ENCODE peak calls at places on chromosomes 5 and 9, in ten cellular contexts. L is GM12865; F is uterus; M is cardiac muscle cell; Z is brain microvascular endothelial cell; V is AG10803; U is IMR-90; I is CD4-positive, alpha-beta T cell; W is nephron progenitor cell; D is tibial artery. A is an unnamed sample.

GRCh38 chr9:69104830-69105527 is 69.1 kb upstream of the TJP2 start:
- DNase-seq in L (no peak), F (no peak), M (no peak), Z (no peak), V (no peak), U (no peak), I (no peak), W (no peak), D (no peak), A (no peak)

GRCh38 chr5:115329475-115329874 is 33.0 kb upstream of the CCDC112 start:
- DNase-seq in L (no peak), F (no peak), M (no peak), Z (no peak), V (no peak), U (no peak), I (no peak), W (no peak), D (no peak), A (no peak)

GRCh38 chr5:101429241-101429640 is 526.2 kb upstream of the ST8SIA4 start:
- DNase-seq in L (no peak), F (no peak), M (no peak), Z (no peak), V (peak), U (peak), I (no peak), W (no peak), D (no peak), A (no peak)

GRCh38 chr5:173217626-173218397 is 17.2 kb downstream of the NKX2-5 start:
- DNase-seq in L (no peak), F (no peak), M (no peak), Z (no peak), V (no peak), U (no peak), I (no peak), W (no peak), D (no peak), A (no peak)

GRCh38 chr5:96146675-96147074 is 185.0 kb upstream of the ELL2 start:
- DNase-seq in L (peak), F (no peak), M (peak), Z (peak), V (peak), U (peak), I (no peak), W (no peak), D (no peak), A (no peak)

GRCh38 chr9:101269596-101270324 is 115.0 kb downstream of the BAAT start:
- DNase-seq in L (no peak), F (no peak), M (no peak), Z (no peak), V (no peak), U (no peak), I (no peak), W (no peak), D (no peak), A (no peak)

GRCh38 chr5:6158974-6159863 is 219.1 kb downstream of the MED10 start:
- DNase-seq in L (no peak), F (no peak), M (peak), Z (peak), V (peak), U (peak), I (no peak), W (no peak), D (no peak), A (no peak)

GRCh38 chr5:133403741-133404364 is 208.5 kb downstream of the FSTL4 start:
- DNase-seq in L (no peak), F (no peak), M (no peak), Z (no peak), V (no peak), U (no peak), I (no peak), W (no peak), D (no peak), A (no peak)

GRCh38 chr5:169071-169727 is 22.1 kb upstream of the LRRC14B start:
- DNase-seq in L (no peak), F (peak), M (peak), Z (peak), V (peak), U (peak), I (peak), W (no peak), D (peak), A (no peak)

GRCh38 chr9:13863112-13863511 is 450.8 kb downstream of the NFIB start:
- DNase-seq in L (no peak), F (peak), M (peak), Z (no peak), V (no peak), U (peak), I (no peak), W (peak), D (peak), A (no peak)

GRCh38 chr9:33765411-33765810 is 29.9 kb upstream of the PRSS3 start:
- DNase-seq in L (no peak), F (no peak), M (peak), Z (peak), V (no peak), U (peak), I (no peak), W (no peak), D (no peak), A (no peak)

GRCh38 chr5:150541895-150542294 is 34.0 kb downstream of the NDST1 start:
- DNase-seq in L (no peak), F (no peak), M (no peak), Z (no peak), V (no peak), U (no peak), I (no peak), W (no peak), D (no peak), A (no peak)

GRCh38 chr5:151947924-151948323 is 23.3 kb upstream of the GLRA1 start:
- DNase-seq in L (peak), F (no peak), M (no peak), Z (peak), V (no peak), U (no peak), I (no peak), W (no peak), D (no peak), A (no peak)

GRCh38 chr5:167639761-167640160 is 651.7 kb upstream of the WWC1 start:
- DNase-seq in L (no peak), F (no peak), M (no peak), Z (peak), V (peak), U (no peak), I (no peak), W (no peak), D (no peak), A (no peak)

GRCh38 chr9:33858346-33858869 is 41.4 kb downstream of the UBE2R2 start:
- DNase-seq in L (no peak), F (no peak), M (no peak), Z (no peak), V (no peak), U (peak), I (no peak), W (no peak), D (no peak), A (no peak)

GRCh38 chr5:143498821-143499220 is 95.3 kb upstream of the NR3C1 start:
- DNase-seq in L (no peak), F (no peak), M (no peak), Z (no peak), V (no peak), U (no peak), I (no peak), W (no peak), D (no peak), A (no peak)

GRCh38 chr9:27768781-27769180 is 195.5 kb upstream of the C9orf72 start:
- DNase-seq in L (no peak), F (no peak), M (no peak), Z (no peak), V (no peak), U (no peak), I (no peak), W (no peak), D (no peak), A (no peak)

GRCh38 chr9:79670269-79670961 is 98.7 kb downstream of the TLE4 start:
- DNase-seq in L (no peak), F (no peak), M (no peak), Z (no peak), V (no peak), U (peak), I (no peak), W (no peak), D (no peak), A (no peak)

GRCh38 chr9:124869986-124870560 is 8.1 kb downstream of the ARPC5L start:
- DNase-seq in L (peak), F (no peak), M (peak), Z (peak), V (no peak), U (peak), I (peak), W (peak), D (no peak), A (peak)

GRCh38 chr5:74642543-74642863 is 2.0 kb upstream of the ENC1 start:
- DNase-seq in L (no peak), F (no peak), M (no peak), Z (no peak), V (no peak), U (no peak), I (no peak), W (no peak), D (no peak), A (no peak)

GRCh38 chr9:76827286-76828080 is 63.2 kb downstream of the PCA3 start:
- DNase-seq in L (no peak), F (no peak), M (no peak), Z (no peak), V (no peak), U (no peak), I (no peak), W (no peak), D (no peak), A (no peak)

GRCh38 chr9:93825348-93826115 is 129.6 kb downstream of the BARX1 start:
- DNase-seq in L (no peak), F (no peak), M (no peak), Z (no peak), V (no peak), U (no peak), I (peak), W (no peak), D (no peak), A (no peak)

GRCh38 chr5:135451581-135452360 is at the start of gene TIFAB:
- DNase-seq in L (no peak), F (no peak), M (no peak), Z (no peak), V (no peak), U (no peak), I (peak), W (no peak), D (peak), A (no peak)

GRCh38 chr5:96404191-96404867 is 28.7 kb downstream of the PCSK1 start:
- DNase-seq in L (no peak), F (no peak), M (no peak), Z (no peak), V (no peak), U (no peak), I (no peak), W (no peak), D (no peak), A (no peak)

GRCh38 chr5:136058031-136058971 is 29.5 kb downstream of the TGFBI start:
- DNase-seq in L (no peak), F (peak), M (peak), Z (peak), V (peak), U (peak), I (no peak), W (no peak), D (peak), A (no peak)

GRCh38 chr9:37574996-37575395 is 1.2 kb downstream of the FBXO10 start:
- DNase-seq in L (no peak), F (no peak), M (no peak), Z (no peak), V (no peak), U (peak), I (no peak), W (no peak), D (no peak), A (no peak)

GRCh38 chr5:134088994-134089560 is 25.4 kb upstream of the TCF7 start:
- DNase-seq in L (no peak), F (no peak), M (no peak), Z (no peak), V (no peak), U (no peak), I (no peak), W (no peak), D (no peak), A (no peak)

GRCh38 chr9:120723547-120723946 is 9.3 kb upstream of the MEGF9 start:
- DNase-seq in L (no peak), F (no peak), M (peak), Z (peak), V (peak), U (peak), I (no peak), W (no peak), D (peak), A (no peak)

GRCh38 chr9:133710661-133711427 is 27.3 kb downstream of the SARDH start:
- DNase-seq in L (no peak), F (no peak), M (no peak), Z (no peak), V (no peak), U (no peak), I (no peak), W (peak), D (peak), A (no peak)

GRCh38 chr5:60196382-60197113 is 303.0 kb upstream of the PDE4D start:
- DNase-seq in L (no peak), F (peak), M (peak), Z (peak), V (peak), U (peak), I (no peak), W (no peak), D (peak), A (no peak)

DNA sequence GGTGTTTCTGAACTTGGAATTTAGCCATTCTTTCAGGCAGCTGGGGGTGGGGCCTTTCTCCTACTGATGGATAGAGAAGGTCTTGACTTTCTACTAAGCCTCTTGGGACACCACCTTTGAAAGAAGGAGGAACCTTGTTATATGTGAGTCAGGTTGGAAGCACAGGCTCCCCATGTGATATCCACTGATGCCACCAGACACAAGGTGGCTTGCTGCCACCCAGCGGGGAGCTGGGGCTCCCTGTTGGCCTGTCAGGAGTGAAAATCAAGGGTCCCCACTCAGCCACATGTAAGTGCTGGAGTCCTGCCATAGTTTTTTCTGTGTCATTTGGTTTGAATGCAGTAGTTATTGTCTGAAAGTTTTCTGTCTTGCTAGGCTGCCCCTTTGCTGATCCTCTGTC is 252.4 kb upstream of the NFIL3 start:
- DNase-seq in L (peak), F (no peak), M (peak), Z (no peak), V (no peak), U (no peak), I (no peak), W (no peak), D (no peak), A (no peak)
- TF ChIP-seq CTCF in L (peak), F (no peak), M (no peak), Z (peak), V (peak), U (peak), I (no peak), W (no peak), D (no peak), A (no peak)

DNA sequence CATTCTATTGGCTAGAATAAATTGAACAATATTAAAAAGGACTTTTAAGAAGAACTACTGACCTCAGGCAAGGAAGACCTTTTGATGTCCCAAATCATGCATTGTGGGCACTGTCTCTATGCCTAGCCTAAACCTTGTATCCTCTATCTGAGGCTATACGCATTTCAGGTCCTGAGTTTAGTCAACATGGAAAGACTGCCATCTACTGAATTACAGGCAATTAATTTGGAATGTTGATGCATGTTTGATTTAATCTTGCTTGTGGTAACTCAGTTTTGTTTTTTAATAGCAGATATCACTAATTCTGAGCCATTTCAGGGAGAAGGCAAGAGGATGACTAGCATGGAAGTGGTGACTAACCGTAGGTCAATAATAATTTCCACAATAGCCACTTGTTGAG is 585.2 kb upstream of the CCNG1 start:
- DNase-seq in L (no peak), F (no peak), M (no peak), Z (no peak), V (no peak), U (no peak), I (no peak), W (no peak), D (no peak), A (no peak)
- TF ChIP-seq CTCF in L (no peak), F (no peak), M (no peak), Z (no peak), V (no peak), U (no peak), I (no peak), W (no peak), D (no peak), A (no peak)

DNA sequence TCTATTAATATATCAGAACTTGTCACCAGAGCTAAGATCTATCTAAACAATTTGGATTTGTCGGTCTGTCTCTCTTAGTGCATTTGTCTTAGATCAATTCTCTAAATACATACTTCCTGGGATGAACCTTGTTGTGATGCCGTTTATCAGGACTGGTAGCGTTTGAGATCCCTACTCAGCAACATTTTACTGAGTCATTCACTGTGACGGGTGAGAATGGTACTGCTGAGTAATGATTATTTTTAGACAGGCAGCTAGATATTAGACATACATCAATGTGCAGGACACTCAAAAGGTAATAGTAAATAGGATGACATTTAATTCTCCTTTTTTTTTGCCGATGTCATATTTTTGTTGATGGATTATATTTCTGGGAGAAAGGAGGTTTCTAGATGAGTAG is 209.0 kb downstream of the CSNK1G3 start:
- DNase-seq in L (no peak), F (no peak), M (peak), Z (peak), V (no peak), U (peak), I (no peak), W (no peak), D (no peak), A (no peak)
- TF ChIP-seq CTCF in L (no peak), F (no peak), M (no peak), Z (no peak), V (no peak), U (no peak), I (no peak), W (no peak), D (no peak), A (no peak)

DNA sequence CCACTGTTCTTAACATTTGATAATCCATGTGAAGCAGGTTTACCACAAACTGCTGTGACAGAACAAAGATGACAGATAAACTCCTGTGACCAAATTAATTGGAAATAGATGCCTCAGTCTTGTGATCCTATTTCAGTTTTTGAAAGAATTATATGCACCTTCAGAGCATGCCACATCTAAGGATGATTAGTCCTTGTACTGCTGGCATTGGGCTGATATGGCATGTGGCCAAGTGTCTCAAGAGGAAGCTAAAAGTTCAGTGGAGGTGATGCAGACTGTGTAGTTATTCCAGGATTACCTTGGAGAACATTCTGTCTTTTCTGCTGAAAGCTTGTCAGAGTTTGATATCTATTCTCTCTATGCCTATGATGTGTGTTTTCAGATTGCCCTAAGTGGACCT is 314.4 kb upstream of the EFNA5 start:
- DNase-seq in L (no peak), F (no peak), M (peak), Z (no peak), V (peak), U (no peak), I (no peak), W (no peak), D (no peak), A (no peak)
- TF ChIP-seq CTCF in L (no peak), F (no peak), M (no peak), Z (no peak), V (no peak), U (no peak), I (no peak), W (no peak), D (no peak), A (no peak)

GRCh38 chr9:113930384-113930783 is 54.3 kb downstream of the ZNF618 start:
- DNase-seq in L (no peak), F (no peak), M (no peak), Z (no peak), V (no peak), U (no peak), I (no peak), W (no peak), D (peak), A (no peak)
- TF ChIP-seq CTCF in L (no peak), F (no peak), M (no peak), Z (no peak), V (no peak), U (no peak), I (no peak), W (no peak), D (no peak), A (no peak)

GRCh38 chr5:129098488-129099183 is 4.1 kb downstream of the ISOC1 start:
- DNase-seq in L (no peak), F (no peak), M (peak), Z (no peak), V (no peak), U (no peak), I (no peak), W (no peak), D (no peak), A (no peak)

GRCh38 chr5:129096382-129096991 is 1.9 kb downstream of the ISOC1 start:
- DNase-seq in L (no peak), F (no peak), M (peak), Z (no peak), V (no peak), U (no peak), I (no peak), W (no peak), D (no peak), A (no peak)

GRCh38 chr5:129094924-129095797 is 612 bp downstream of the ISOC1 start:
- DNase-seq in L (peak), F (peak), M (peak), Z (peak), V (peak), U (peak), I (peak), W (peak), D (peak), A (peak)

GRCh38 chr5:129097498-129098296 is 3.1 kb downstream of the ISOC1 start:
- DNase-seq in L (no peak), F (peak), M (no peak), Z (no peak), V (no peak), U (no peak), I (no peak), W (no peak), D (no peak), A (no peak)

GRCh38 chr5:129094087-129094923 is at the start of gene ISOC1:
- DNase-seq in L (peak), F (peak), M (peak), Z (peak), V (peak), U (peak), I (peak), W (peak), D (peak), A (peak)
- TF ChIP-seq CTCF in L (no peak), F (peak), M (no peak), Z (peak), V (peak), U (peak), I (no peak), W (no peak), D (no peak), A (no peak)

DNA sequence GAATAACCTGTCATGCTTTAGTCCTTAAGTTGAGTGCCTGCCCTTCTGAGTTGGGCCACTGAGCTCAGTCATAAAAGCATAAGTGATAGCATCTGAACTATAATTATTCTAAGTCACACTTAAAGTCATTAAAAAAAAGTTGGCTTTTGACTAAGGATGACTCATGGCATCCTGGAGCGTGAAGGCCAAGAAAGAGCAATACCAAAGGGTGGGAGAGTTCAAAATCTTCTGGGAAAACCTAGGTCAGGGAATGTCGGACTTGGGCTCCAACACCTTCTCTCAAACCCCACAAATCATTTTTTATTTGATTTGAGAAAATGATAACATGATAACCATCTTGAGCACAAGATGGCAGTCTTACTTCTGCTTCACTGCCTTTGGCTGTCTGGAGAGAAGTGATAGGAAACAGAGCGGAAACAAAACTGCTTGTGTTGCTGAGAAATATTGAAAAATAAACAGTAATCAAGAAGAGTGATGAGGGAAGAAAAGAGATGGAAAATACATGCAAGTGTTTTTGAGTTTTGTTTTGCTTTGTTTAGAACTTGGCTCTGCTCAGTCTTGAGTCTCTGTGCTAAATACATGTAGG is 16.9 kb upstream of the NTRK2 start:
- DNase-seq in L (no peak), F (no peak), M (no peak), Z (no peak), V (no peak), U (no peak), I (no peak), W (no peak), D (no peak), A (no peak)
- TF ChIP-seq CTCF in L (no peak), F (peak), M (no peak), Z (peak), V (no peak), U (no peak), I (no peak), W (no peak), D (no peak), A (no peak)

GRCh38 chr5:114055810-114056476 is 305.9 kb upstream of the KCNN2 start:
- DNase-seq in L (no peak), F (peak), M (peak), Z (no peak), V (no peak), U (peak), I (no peak), W (peak), D (no peak), A (no peak)
- TF ChIP-seq CTCF in L (no peak), F (no peak), M (no peak), Z (no peak), V (no peak), U (no peak), I (no peak), W (no peak), D (no peak), A (no peak)